ENCODE peak calls at places on chromosome 21, in nine cellular contexts. D, N, O, I, X, B, T, M and V are unnamed samples.

GRCh38 chr21:42013338-42013737 is 3.2 kb upstream of the ZBTB21 start:
- DNase-seq in X (no peak), N (no peak), T (no peak), O (no peak), B (no peak), M (no peak), I (peak), D (no peak), V (no peak)

GRCh38 chr21:17931080-17931479 is 111.9 kb upstream of the C21orf91 start:
- DNase-seq in M (no peak), O (no peak), B (no peak), T (no peak), X (no peak), N (peak), I (no peak), D (no peak), V (no peak)

GRCh38 chr21:46183910-46184624 is at the start of gene SPATC1L:
- DNase-seq in M (no peak), I (no peak), N (no peak), X (peak), T (no peak), B (no peak), D (peak), O (peak), V (no peak)

GRCh38 chr21:31354604-31355443 is 10.8 kb upstream of the TIAM1 start:
- DNase-seq in O (peak), I (no peak), D (no peak), X (no peak), B (peak), T (peak), M (peak), N (peak), V (peak)

GRCh38 chr21:36647279-36648093 is 51.4 kb upstream of the SIM2 start:
- DNase-seq in N (peak), O (peak), X (no peak), I (no peak), D (no peak), T (peak), B (no peak), M (peak), V (peak)

GRCh38 chr21:43191521-43191920 is 22.7 kb downstream of the CRYAA start:
- DNase-seq in B (no peak), X (no peak), O (no peak), N (no peak), M (no peak), D (no peak), T (no peak), I (no peak), V (no peak)

GRCh38 chr21:26389971-26390641 is 183.0 kb downstream of the CYYR1 start:
- DNase-seq in M (peak), B (peak), O (peak), T (peak), N (peak), D (no peak), I (no peak), X (no peak), V (peak)

GRCh38 chr21:46604329-46604974 is 430 bp downstream of the S100B start:
- DNase-seq in O (no peak), N (no peak), D (no peak), X (no peak), M (no peak), I (no peak), B (no peak), T (no peak), V (no peak)

GRCh38 chr21:43308101-43308500 is 118.8 kb downstream of the SIK1 start:
- DNase-seq in X (no peak), D (no peak), N (no peak), I (no peak), M (no peak), B (no peak), T (no peak), O (no peak), V (no peak)

GRCh38 chr21:39319251-39319756 is 5.9 kb upstream of the BRWD1 start:
- DNase-seq in I (no peak), X (no peak), O (no peak), B (no peak), T (no peak), D (no peak), M (no peak), N (no peak), V (no peak)

GRCh38 chr21:21730524-21730923 is 732.3 kb downstream of the NCAM2 start:
- DNase-seq in I (no peak), N (no peak), M (no peak), O (no peak), X (no peak), B (no peak), D (no peak), T (no peak), V (no peak)

GRCh38 chr21:34800797-34801518 is 132.2 kb downstream of the CLIC6 start:
- DNase-seq in B (no peak), D (no peak), O (no peak), M (peak), N (no peak), T (no peak), X (no peak), I (no peak), V (no peak)

GRCh38 chr21:23887709-23888303 is 1719.5 kb downstream of the MRPL39 start:
- DNase-seq in X (no peak), B (no peak), T (no peak), M (no peak), D (no peak), I (no peak), N (peak), O (no peak), V (no peak)

GRCh38 chr21:18985584-18985983 is 582.0 kb upstream of the TMPRSS15 start:
- DNase-seq in D (no peak), T (no peak), I (no peak), N (no peak), B (no peak), X (no peak), M (no peak), O (no peak), V (no peak)

GRCh38 chr21:42580076-42580792 is 66.6 kb downstream of the SLC37A1 start:
- DNase-seq in N (no peak), B (no peak), T (no peak), O (no peak), X (peak), I (no peak), D (no peak), M (no peak), V (no peak)

GRCh38 chr21:42565206-42565810 is 51.7 kb downstream of the SLC37A1 start:
- DNase-seq in B (no peak), O (no peak), I (no peak), N (no peak), T (no peak), X (peak), D (no peak), M (no peak), V (no peak)

GRCh38 chr21:25506887-25507286 is 100.4 kb downstream of the MRPL39 start:
- DNase-seq in B (no peak), X (no peak), D (no peak), O (peak), N (no peak), I (no peak), M (no peak), T (no peak), V (no peak)

GRCh38 chr21:33196956-33197374 is 32.8 kb upstream of the IFNAR2 start:
- DNase-seq in O (peak), M (peak), X (peak), N (peak), T (peak), D (peak), I (peak), B (peak), V (peak)

GRCh38 chr21:45150630-45151265 is 76.4 kb downstream of the ADARB1 start:
- DNase-seq in O (no peak), T (no peak), D (no peak), N (no peak), M (no peak), I (no peak), X (no peak), B (no peak), V (no peak)

GRCh38 chr21:39003982-39004775 is 179.1 kb downstream of the PSMG1 start:
- DNase-seq in M (no peak), I (no peak), X (no peak), T (peak), N (no peak), D (no peak), B (no peak), O (peak), V (no peak)

GRCh38 chr21:41656946-41657525 is 109.8 kb downstream of the RIPK4 start:
- DNase-seq in D (no peak), M (no peak), N (no peak), I (no peak), X (no peak), B (no peak), T (no peak), O (no peak), V (no peak)

GRCh38 chr21:31874817-31875216 is 2.0 kb downstream of the HUNK start:
- DNase-seq in I (no peak), M (no peak), X (peak), D (no peak), B (no peak), T (no peak), O (no peak), N (no peak), V (no peak)

GRCh38 chr21:34744801-34745200 is 76.0 kb downstream of the CLIC6 start:
- DNase-seq in B (no peak), O (no peak), D (no peak), N (no peak), M (no peak), X (no peak), T (no peak), I (no peak), V (no peak)

GRCh38 chr21:31755027-31755426 is 23.1 kb upstream of the SCAF4 start:
- DNase-seq in M (no peak), X (no peak), N (no peak), I (no peak), B (no peak), O (no peak), T (no peak), D (no peak), V (no peak)

GRCh38 chr21:36325373-36326010 is 5.5 kb downstream of the MORC3 start:
- DNase-seq in N (no peak), B (no peak), D (no peak), M (no peak), T (peak), I (no peak), O (no peak), X (no peak), V (no peak)

GRCh38 chr21:36792505-36792967 is 93.6 kb downstream of the SIM2 start:
- DNase-seq in M (no peak), B (no peak), I (no peak), X (no peak), N (peak), T (peak), D (no peak), O (peak), V (peak)

GRCh38 chr21:26717146-26717739 is 128.0 kb downstream of the ADAMTS1 start:
- DNase-seq in X (no peak), M (peak), B (no peak), I (peak), D (no peak), N (no peak), O (no peak), T (peak), V (peak)

GRCh38 chr21:46356494-46357334 is 32.8 kb downstream of the PCNT start:
- DNase-seq in X (no peak), M (no peak), O (no peak), D (no peak), N (no peak), T (no peak), B (no peak), I (no peak), V (no peak)